ENCODE peak calls at places on chromosome 4, in six cellular contexts. One of them, this sample, is unnamed.

GRCh38 chr4:88779431-88779830 is 81.8 kb upstream of the NAP1L5 start:
- DNase-seq in tibial nerve: no peak
- DNase-seq in K562: no peak
- DNase-seq in H1: no peak
- DNase-seq in A549: no peak
- DNase-seq in HepG2: no peak
- DNase-seq in this sample: no peak

GRCh38 chr4:165748321-165748720 is 124.7 kb upstream of the TLL1 start:
- DNase-seq in A549: no peak
- DNase-seq in H1: no peak
- DNase-seq in tibial nerve: no peak
- DNase-seq in HepG2: no peak
- DNase-seq in K562: no peak
- DNase-seq in this sample: no peak

GRCh38 chr4:152165146-152165545 is 370.7 kb downstream of the FBXW7 start:
- DNase-seq in H1: no peak
- DNase-seq in tibial nerve: no peak
- DNase-seq in HepG2: no peak
- DNase-seq in K562: no peak
- DNase-seq in A549: no peak
- DNase-seq in this sample: no peak

GRCh38 chr4:104113850-104114249 is 380.8 kb downstream of the CXXC4 start:
- DNase-seq in H1: no peak
- DNase-seq in K562: no peak
- DNase-seq in tibial nerve: no peak
- DNase-seq in HepG2: no peak
- DNase-seq in A549: no peak
- DNase-seq in this sample: no peak

GRCh38 chr4:89123418-89123817 is 12.1 kb downstream of the TIGD2 start:
- DNase-seq in HepG2: peak
- DNase-seq in tibial nerve: no peak
- DNase-seq in K562: no peak
- DNase-seq in A549: no peak
- DNase-seq in H1: no peak
- DNase-seq in this sample: no peak

GRCh38 chr4:86891785-86892638 is at the start of gene C4orf36:
- DNase-seq in A549: peak
- DNase-seq in HepG2: no peak
- DNase-seq in tibial nerve: peak
- DNase-seq in H1: peak
- DNase-seq in K562: peak
- DNase-seq in this sample: peak

GRCh38 chr4:41865981-41866798 is 69.0 kb upstream of the TMEM33 start:
- DNase-seq in A549: no peak
- DNase-seq in tibial nerve: no peak
- DNase-seq in HepG2: no peak
- DNase-seq in K562: no peak
- DNase-seq in H1: peak
- DNase-seq in this sample: no peak

GRCh38 chr4:55132775-55133174 is 7.4 kb upstream of the KDR start:
- DNase-seq in A549: no peak
- DNase-seq in HepG2: no peak
- DNase-seq in H1: no peak
- DNase-seq in K562: no peak
- DNase-seq in tibial nerve: no peak
- DNase-seq in this sample: no peak

GRCh38 chr4:17111436-17111835 is 213.0 kb upstream of the LDB2 start:
- DNase-seq in K562: no peak
- DNase-seq in H1: no peak
- DNase-seq in tibial nerve: no peak
- DNase-seq in A549: no peak
- DNase-seq in HepG2: no peak
- DNase-seq in this sample: no peak

GRCh38 chr4:73127839-73128448 is 58.4 kb upstream of the COX18 start:
- DNase-seq in A549: peak
- DNase-seq in tibial nerve: no peak
- DNase-seq in HepG2: peak
- DNase-seq in K562: no peak
- DNase-seq in H1: no peak
- DNase-seq in this sample: no peak

GRCh38 chr4:57063518-57063917 is 46.7 kb downstream of the IGFBP7 start:
- DNase-seq in A549: no peak
- DNase-seq in tibial nerve: no peak
- DNase-seq in H1: no peak
- DNase-seq in HepG2: no peak
- DNase-seq in K562: no peak
- DNase-seq in this sample: no peak

GRCh38 chr4:26342328-26343040 is 21.7 kb downstream of the RBPJ start:
- DNase-seq in tibial nerve: no peak
- DNase-seq in K562: peak
- DNase-seq in HepG2: peak
- DNase-seq in H1: no peak
- DNase-seq in A549: peak
- DNase-seq in this sample: no peak

GRCh38 chr4:40254961-40255721 is 58.3 kb downstream of the RHOH start:
- DNase-seq in tibial nerve: no peak
- DNase-seq in H1: no peak
- DNase-seq in K562: no peak
- DNase-seq in HepG2: peak
- DNase-seq in A549: no peak
- DNase-seq in this sample: no peak

DNA sequence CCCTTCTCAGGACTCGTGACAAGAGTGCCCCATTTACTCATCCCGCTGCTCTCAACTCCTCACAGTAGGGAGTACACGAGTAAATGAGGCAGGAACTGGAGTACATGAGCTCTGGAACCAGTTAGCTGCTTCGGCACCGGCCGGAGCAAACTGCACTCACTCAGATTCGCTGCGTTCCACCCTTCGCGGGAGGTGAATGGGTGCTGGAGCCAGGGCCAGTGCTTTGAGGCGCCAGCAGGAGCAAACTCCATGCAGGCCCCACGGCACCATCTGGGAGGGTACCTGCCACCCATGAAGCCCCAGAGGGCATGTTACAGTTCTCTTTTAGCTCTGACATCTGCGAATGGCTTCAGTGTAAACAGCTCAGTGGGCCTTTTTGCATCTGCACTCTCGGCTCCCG is 315.5 kb upstream of the GK2 start:
- DNase-seq in K562: no peak
- DNase-seq in HepG2: no peak
- DNase-seq in tibial nerve: no peak
- DNase-seq in A549: no peak
- DNase-seq in H1: peak
- DNase-seq in this sample: no peak
- TF ChIP-seq EP300 in K562: no peak
- TF ChIP-seq EP300 in HepG2: no peak
- TF ChIP-seq EP300 in tibial nerve: no peak
- TF ChIP-seq EP300 in A549: no peak
- TF ChIP-seq EP300 in H1: no peak
- TF ChIP-seq EP300 in this sample: no peak

GRCh38 chr4:145583656-145584055 is 35.5 kb upstream of the MMAA start:
- DNase-seq in H1: no peak
- DNase-seq in A549: no peak
- DNase-seq in tibial nerve: no peak
- DNase-seq in HepG2: no peak
- DNase-seq in K562: no peak
- DNase-seq in this sample: no peak
- TF ChIP-seq EP300 in H1: no peak
- TF ChIP-seq EP300 in A549: no peak
- TF ChIP-seq EP300 in tibial nerve: no peak
- TF ChIP-seq EP300 in HepG2: no peak
- TF ChIP-seq EP300 in K562: no peak
- TF ChIP-seq EP300 in this sample: no peak

GRCh38 chr4:3660086-3660927 is 105.9 kb upstream of the ADRA2C start:
- DNase-seq in K562: no peak
- DNase-seq in tibial nerve: no peak
- DNase-seq in H1: no peak
- DNase-seq in HepG2: no peak
- DNase-seq in A549: no peak
- DNase-seq in this sample: no peak

GRCh38 chr4:3659131-3659530 is 107.1 kb upstream of the ADRA2C start:
- DNase-seq in tibial nerve: no peak
- DNase-seq in K562: no peak
- DNase-seq in H1: no peak
- DNase-seq in HepG2: no peak
- DNase-seq in A549: no peak
- DNase-seq in this sample: no peak

GRCh38 chr4:3656441-3657376 is 109.5 kb upstream of the ADRA2C start:
- DNase-seq in A549: no peak
- DNase-seq in tibial nerve: no peak
- DNase-seq in HepG2: no peak
- DNase-seq in K562: no peak
- DNase-seq in H1: no peak
- DNase-seq in this sample: no peak

GRCh38 chr4:3655485-3656429 is 110.4 kb upstream of the ADRA2C start:
- DNase-seq in K562: no peak
- DNase-seq in HepG2: no peak
- DNase-seq in A549: no peak
- DNase-seq in H1: no peak
- DNase-seq in tibial nerve: no peak
- DNase-seq in this sample: no peak

DNA sequence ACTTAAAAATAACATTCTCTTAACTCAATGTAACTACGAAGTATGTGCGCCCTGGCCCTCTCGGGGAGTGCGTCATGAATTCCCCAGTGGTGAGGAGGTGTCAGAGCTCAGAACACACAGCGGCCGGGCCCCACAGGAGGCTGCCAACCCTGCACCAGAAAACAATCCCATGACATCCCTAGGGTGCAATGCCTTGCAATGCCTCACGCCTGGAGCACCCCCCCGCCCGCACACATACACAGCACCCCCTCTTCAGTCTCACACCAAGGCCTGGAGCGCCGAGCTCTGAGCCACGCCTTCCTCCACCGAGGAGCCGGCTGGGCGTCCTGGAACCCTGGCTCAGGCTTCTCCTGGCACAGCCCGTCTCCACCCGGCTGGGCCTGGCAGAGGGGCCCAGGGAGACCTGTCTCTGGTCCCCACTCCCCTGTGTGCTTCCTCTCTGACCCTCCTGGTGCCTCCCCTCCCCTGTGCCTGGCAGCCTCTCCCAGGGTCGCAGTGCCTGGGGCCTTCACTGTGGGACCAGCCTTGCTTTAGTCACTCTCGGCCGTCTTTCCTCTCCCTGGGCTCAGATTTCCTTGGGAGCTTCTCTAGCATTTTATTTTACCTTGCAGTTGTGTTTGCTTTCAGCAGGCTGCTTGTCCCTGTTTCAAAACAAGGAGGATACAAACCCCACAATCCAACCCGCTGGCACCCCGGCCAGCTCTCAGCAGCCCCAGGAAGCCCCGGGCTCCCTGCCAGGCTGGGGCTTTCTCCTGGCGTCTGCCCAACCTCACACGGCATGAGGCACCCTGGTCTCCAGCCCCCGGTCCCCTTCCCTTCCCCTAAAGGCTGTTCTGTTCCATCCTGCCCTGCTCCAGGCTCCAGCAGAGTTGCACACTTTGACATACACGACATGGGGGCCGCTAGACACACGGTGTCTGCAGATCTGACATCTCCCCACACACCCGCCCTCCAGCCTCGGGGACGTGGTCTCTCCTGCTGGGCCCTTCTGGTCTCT is 108.0 kb upstream of the ADRA2C start:
- DNase-seq in HepG2: no peak
- DNase-seq in A549: no peak
- DNase-seq in K562: no peak
- DNase-seq in H1: no peak
- DNase-seq in tibial nerve: no peak
- DNase-seq in this sample: no peak
- TF ChIP-seq EP300 in HepG2: no peak
- TF ChIP-seq EP300 in A549: no peak
- TF ChIP-seq EP300 in K562: no peak
- TF ChIP-seq EP300 in H1: no peak
- TF ChIP-seq EP300 in tibial nerve: peak
- TF ChIP-seq EP300 in this sample: no peak

GRCh38 chr4:2142630-2143427 is 83.7 kb downstream of the NAT8L start:
- DNase-seq in K562: no peak
- DNase-seq in H1: no peak
- DNase-seq in A549: no peak
- DNase-seq in HepG2: no peak
- DNase-seq in tibial nerve: no peak
- DNase-seq in this sample: no peak
- TF ChIP-seq EP300 in K562: no peak
- TF ChIP-seq EP300 in H1: no peak
- TF ChIP-seq EP300 in A549: no peak
- TF ChIP-seq EP300 in HepG2: no peak
- TF ChIP-seq EP300 in tibial nerve: peak
- TF ChIP-seq EP300 in this sample: no peak

DNA sequence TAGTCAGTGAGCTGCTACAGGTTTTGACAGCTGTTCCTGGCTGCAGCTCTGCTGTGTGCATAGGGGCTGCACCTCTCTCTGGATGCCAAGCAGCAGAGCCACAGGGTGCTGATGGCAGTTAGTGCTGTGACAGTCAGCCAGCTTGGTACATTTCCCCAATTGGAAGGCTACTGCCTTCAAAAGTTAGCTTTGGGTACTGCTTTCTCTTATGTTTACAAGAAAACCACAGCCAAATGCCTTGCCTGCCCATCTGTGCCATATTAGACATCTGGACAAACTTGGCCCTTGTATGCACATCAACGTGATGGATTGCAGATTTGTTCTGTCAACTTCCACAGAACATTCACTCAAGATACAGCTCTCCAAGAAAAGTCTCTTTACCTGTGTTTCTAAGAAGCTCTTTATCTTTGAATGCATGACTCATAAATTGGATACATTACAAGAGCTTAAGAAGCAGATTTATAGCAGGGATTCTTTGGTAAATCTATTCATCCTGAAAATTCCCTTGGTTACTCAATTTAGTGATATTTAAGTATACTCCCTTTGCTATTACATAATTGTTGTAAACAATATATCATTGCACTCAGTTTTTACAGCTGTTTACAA is 623.7 kb downstream of the EPHA5 start:
- DNase-seq in A549: no peak
- DNase-seq in tibial nerve: no peak
- DNase-seq in HepG2: no peak
- DNase-seq in H1: no peak
- DNase-seq in K562: no peak
- DNase-seq in this sample: no peak
- TF ChIP-seq EP300 in A549: no peak
- TF ChIP-seq EP300 in tibial nerve: no peak
- TF ChIP-seq EP300 in HepG2: no peak
- TF ChIP-seq EP300 in H1: no peak
- TF ChIP-seq EP300 in K562: no peak
- TF ChIP-seq EP300 in this sample: no peak

GRCh38 chr4:75327804-75328512 is 186.2 kb downstream of the RCHY1 start:
- DNase-seq in H1: no peak
- DNase-seq in A549: no peak
- DNase-seq in tibial nerve: no peak
- DNase-seq in HepG2: no peak
- DNase-seq in K562: no peak
- DNase-seq in this sample: no peak
- TF ChIP-seq EP300 in H1: no peak
- TF ChIP-seq EP300 in A549: no peak
- TF ChIP-seq EP300 in tibial nerve: peak
- TF ChIP-seq EP300 in HepG2: no peak
- TF ChIP-seq EP300 in K562: no peak
- TF ChIP-seq EP300 in this sample: no peak

GRCh38 chr4:66351761-66352160 is 681.5 kb upstream of the EPHA5 start:
- DNase-seq in K562: no peak
- DNase-seq in tibial nerve: no peak
- DNase-seq in A549: no peak
- DNase-seq in H1: no peak
- DNase-seq in HepG2: no peak
- DNase-seq in this sample: no peak
- TF ChIP-seq EP300 in K562: no peak
- TF ChIP-seq EP300 in tibial nerve: no peak
- TF ChIP-seq EP300 in A549: no peak
- TF ChIP-seq EP300 in H1: no peak
- TF ChIP-seq EP300 in HepG2: no peak
- TF ChIP-seq EP300 in this sample: no peak

GRCh38 chr4:157897971-157898370 is 274.9 kb downstream of the GASK1B start:
- DNase-seq in A549: no peak
- DNase-seq in HepG2: no peak
- DNase-seq in tibial nerve: no peak
- DNase-seq in H1: no peak
- DNase-seq in K562: no peak
- DNase-seq in this sample: no peak
- TF ChIP-seq EP300 in A549: no peak
- TF ChIP-seq EP300 in HepG2: no peak
- TF ChIP-seq EP300 in tibial nerve: no peak
- TF ChIP-seq EP300 in H1: no peak
- TF ChIP-seq EP300 in K562: no peak
- TF ChIP-seq EP300 in this sample: no peak